ENCODE peak calls at places on chromosomes 6 and 20, in six cellular contexts. One of them, this sample, is unnamed.

GRCh38 chr20:50320005-50320909 is 129.6 kb downstream of the CEBPB start:
- DNase-seq in uterus: no peak
- DNase-seq in hepatocyte: no peak
- DNase-seq in GM12865: no peak
- DNase-seq in esophagus squamous epithelium: no peak
- DNase-seq in vagina: no peak
- DNase-seq in this sample: no peak

GRCh38 chr6:18211338-18211737 is 53.0 kb downstream of the DEK start:
- DNase-seq in uterus: no peak
- DNase-seq in hepatocyte: no peak
- DNase-seq in GM12865: peak; percentile 94
- DNase-seq in esophagus squamous epithelium: no peak
- DNase-seq in vagina: no peak
- DNase-seq in this sample: no peak

GRCh38 chr6:127554435-127555006 is 22.5 kb upstream of the C6orf58 start:
- DNase-seq in uterus: no peak
- DNase-seq in hepatocyte: peak; percentile 12
- DNase-seq in GM12865: peak; percentile 40
- DNase-seq in esophagus squamous epithelium: no peak
- DNase-seq in vagina: no peak
- DNase-seq in this sample: no peak

GRCh38 chr6:160419488-160419887 is 71.3 kb downstream of the SLC22A3 start:
- DNase-seq in uterus: no peak
- DNase-seq in hepatocyte: no peak
- DNase-seq in GM12865: no peak
- DNase-seq in esophagus squamous epithelium: no peak
- DNase-seq in vagina: no peak
- DNase-seq in this sample: no peak

GRCh38 chr6:127484207-127484858 is 25.1 kb upstream of the KIAA0408 start:
- DNase-seq in uterus: no peak
- DNase-seq in hepatocyte: no peak
- DNase-seq in GM12865: peak; percentile 52
- DNase-seq in esophagus squamous epithelium: no peak
- DNase-seq in vagina: no peak
- DNase-seq in this sample: no peak

GRCh38 chr6:1461207-1461606 is 71.8 kb downstream of the FOXF2 start:
- DNase-seq in uterus: no peak
- DNase-seq in hepatocyte: no peak
- DNase-seq in GM12865: peak; percentile 71
- DNase-seq in esophagus squamous epithelium: no peak
- DNase-seq in vagina: no peak
- DNase-seq in this sample: no peak

GRCh38 chr20:53872561-53873248 is 197.7 kb downstream of the BCAS1 start:
- DNase-seq in uterus: no peak
- DNase-seq in hepatocyte: no peak
- DNase-seq in GM12865: peak; percentile 73
- DNase-seq in esophagus squamous epithelium: no peak
- DNase-seq in vagina: no peak
- DNase-seq in this sample: no peak

GRCh38 chr6:161271343-161272019 is 2.4 kb downstream of the AGPAT4 start:
- DNase-seq in uterus: no peak
- DNase-seq in hepatocyte: peak; percentile 26
- DNase-seq in GM12865: no peak
- DNase-seq in esophagus squamous epithelium: no peak
- DNase-seq in vagina: no peak
- DNase-seq in this sample: peak; percentile 10

GRCh38 chr6:36998723-36999466 is 6.6 kb upstream of the FGD2 start:
- DNase-seq in uterus: no peak
- DNase-seq in hepatocyte: no peak
- DNase-seq in GM12865: no peak
- DNase-seq in esophagus squamous epithelium: no peak
- DNase-seq in vagina: no peak
- DNase-seq in this sample: no peak

GRCh38 chr6:11354019-11354418 is 121.6 kb upstream of the NEDD9 start:
- DNase-seq in uterus: peak; percentile 61
- DNase-seq in hepatocyte: no peak
- DNase-seq in GM12865: no peak
- DNase-seq in esophagus squamous epithelium: no peak
- DNase-seq in vagina: no peak
- DNase-seq in this sample: no peak

GRCh38 chr20:434221-434620 is 26.1 kb downstream of the RBCK1 start:
- DNase-seq in uterus: no peak
- DNase-seq in hepatocyte: no peak
- DNase-seq in GM12865: no peak
- DNase-seq in esophagus squamous epithelium: no peak
- DNase-seq in vagina: no peak
- DNase-seq in this sample: no peak

DNA sequence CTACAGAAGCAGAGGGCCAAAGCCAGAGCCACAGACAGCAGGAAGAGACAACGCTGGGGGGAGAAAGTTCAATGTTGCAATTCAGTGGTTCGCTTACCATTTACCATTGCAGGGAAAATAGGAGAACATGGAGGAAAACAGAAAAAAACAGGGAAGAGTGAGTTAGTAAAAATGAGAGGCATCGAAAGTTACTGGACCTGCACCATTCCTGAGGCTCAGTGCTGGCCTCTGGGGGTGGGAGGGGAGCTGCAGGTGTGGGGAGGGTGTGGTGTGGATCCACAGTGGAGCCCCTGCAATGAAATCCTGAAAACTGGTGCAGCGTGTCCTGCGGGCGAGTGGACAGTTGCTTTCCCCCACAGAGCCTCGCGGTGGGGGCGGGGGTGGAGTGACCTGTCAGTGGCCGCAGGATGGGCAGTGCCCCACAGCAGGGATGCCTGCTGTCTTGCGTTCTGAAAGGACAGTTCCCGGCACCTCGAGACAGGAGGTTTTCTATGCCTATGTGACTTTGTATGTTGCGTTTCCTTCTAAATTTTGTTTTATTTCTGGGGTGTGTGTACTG is 5.7 kb downstream of the TMEM181 start:
- DNase-seq in uterus: no peak
- DNase-seq in hepatocyte: no peak
- DNase-seq in GM12865: no peak
- DNase-seq in esophagus squamous epithelium: no peak
- DNase-seq in vagina: no peak
- DNase-seq in this sample: no peak
- TF ChIP-seq CTCF in uterus: no peak
- TF ChIP-seq CTCF in hepatocyte: no peak
- TF ChIP-seq CTCF in GM12865: no peak
- TF ChIP-seq CTCF in esophagus squamous epithelium: no peak
- TF ChIP-seq CTCF in vagina: no peak
- TF ChIP-seq CTCF in this sample: no peak

GRCh38 chr20:38645318-38645717 is 43.7 kb downstream of the ARHGAP40 start:
- DNase-seq in uterus: no peak
- DNase-seq in hepatocyte: no peak
- DNase-seq in GM12865: peak; percentile 32
- DNase-seq in esophagus squamous epithelium: no peak
- DNase-seq in vagina: no peak
- DNase-seq in this sample: no peak

GRCh38 chr20:38642498-38642897 is 40.9 kb downstream of the ARHGAP40 start:
- DNase-seq in uterus: no peak
- DNase-seq in hepatocyte: no peak
- DNase-seq in GM12865: no peak
- DNase-seq in esophagus squamous epithelium: no peak
- DNase-seq in vagina: no peak
- DNase-seq in this sample: no peak

GRCh38 chr20:38644588-38644987 is 43.0 kb downstream of the ARHGAP40 start:
- DNase-seq in uterus: no peak
- DNase-seq in hepatocyte: no peak
- DNase-seq in GM12865: no peak
- DNase-seq in esophagus squamous epithelium: no peak
- DNase-seq in vagina: no peak
- DNase-seq in this sample: no peak

GRCh38 chr20:38649275-38649891 is 47.8 kb downstream of the ARHGAP40 start:
- DNase-seq in uterus: no peak
- DNase-seq in hepatocyte: peak; percentile 57
- DNase-seq in GM12865: peak; percentile 28
- DNase-seq in esophagus squamous epithelium: no peak
- DNase-seq in vagina: no peak
- DNase-seq in this sample: no peak

GRCh38 chr20:38645980-38646858 is 44.6 kb downstream of the ARHGAP40 start:
- DNase-seq in uterus: peak; percentile 60
- DNase-seq in hepatocyte: peak; percentile 84
- DNase-seq in GM12865: peak; percentile 86
- DNase-seq in esophagus squamous epithelium: peak; percentile 12
- DNase-seq in vagina: no peak
- DNase-seq in this sample: peak; percentile 93
- TF ChIP-seq CTCF in uterus: peak; percentile 96
- TF ChIP-seq CTCF in hepatocyte: peak; percentile 97
- TF ChIP-seq CTCF in GM12865: peak; percentile 98
- TF ChIP-seq CTCF in esophagus squamous epithelium: peak; percentile 94
- TF ChIP-seq CTCF in vagina: peak; percentile 77
- TF ChIP-seq CTCF in this sample: peak; percentile 92

DNA sequence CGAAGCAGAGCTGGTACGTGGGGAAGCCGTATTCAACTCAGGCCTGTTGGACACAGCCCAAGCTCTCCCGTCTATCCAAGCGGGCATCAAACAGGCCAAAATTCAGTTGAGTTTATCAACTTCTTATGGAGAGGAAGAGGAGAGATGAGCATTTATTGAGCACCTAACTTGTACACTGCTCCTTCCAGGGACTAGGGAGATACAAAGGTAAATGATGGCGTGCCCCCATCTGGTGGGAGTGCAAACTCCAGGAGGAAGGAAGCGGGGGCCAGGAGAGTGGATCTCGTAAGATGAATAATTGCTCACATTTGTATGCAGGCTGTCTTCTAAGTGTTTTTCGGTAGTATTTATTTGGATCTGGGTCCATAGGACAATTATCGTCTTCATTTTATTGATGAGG is 146.6 kb downstream of the SOBP start:
- DNase-seq in uterus: no peak
- DNase-seq in hepatocyte: no peak
- DNase-seq in GM12865: no peak
- DNase-seq in esophagus squamous epithelium: no peak
- DNase-seq in vagina: no peak
- DNase-seq in this sample: no peak
- TF ChIP-seq CTCF in uterus: no peak
- TF ChIP-seq CTCF in hepatocyte: no peak
- TF ChIP-seq CTCF in GM12865: no peak
- TF ChIP-seq CTCF in esophagus squamous epithelium: no peak
- TF ChIP-seq CTCF in vagina: no peak
- TF ChIP-seq CTCF in this sample: no peak

GRCh38 chr20:34881689-34882088 is 5.3 kb downstream of the ACSS2 start:
- DNase-seq in uterus: no peak
- DNase-seq in hepatocyte: no peak
- DNase-seq in GM12865: no peak
- DNase-seq in esophagus squamous epithelium: no peak
- DNase-seq in vagina: no peak
- DNase-seq in this sample: no peak
- TF ChIP-seq CTCF in uterus: no peak
- TF ChIP-seq CTCF in hepatocyte: no peak
- TF ChIP-seq CTCF in GM12865: no peak
- TF ChIP-seq CTCF in esophagus squamous epithelium: no peak
- TF ChIP-seq CTCF in vagina: no peak
- TF ChIP-seq CTCF in this sample: no peak

GRCh38 chr20:15654208-15654649 is 919.0 kb downstream of the KIF16B start:
- DNase-seq in uterus: no peak
- DNase-seq in hepatocyte: peak; percentile 72
- DNase-seq in GM12865: peak; percentile 84
- DNase-seq in esophagus squamous epithelium: no peak
- DNase-seq in vagina: no peak
- DNase-seq in this sample: no peak
- TF ChIP-seq CTCF in uterus: peak; percentile 27
- TF ChIP-seq CTCF in hepatocyte: peak; percentile 53
- TF ChIP-seq CTCF in GM12865: peak; percentile 68
- TF ChIP-seq CTCF in esophagus squamous epithelium: peak; percentile 19
- TF ChIP-seq CTCF in vagina: no peak
- TF ChIP-seq CTCF in this sample: peak; percentile 28

GRCh38 chr20:4322499-4322898 is 307.1 kb upstream of the RNF24 start:
- DNase-seq in uterus: no peak
- DNase-seq in hepatocyte: no peak
- DNase-seq in GM12865: peak; percentile 3
- DNase-seq in esophagus squamous epithelium: no peak
- DNase-seq in vagina: no peak
- DNase-seq in this sample: peak; percentile 42
- TF ChIP-seq CTCF in uterus: no peak
- TF ChIP-seq CTCF in hepatocyte: no peak
- TF ChIP-seq CTCF in GM12865: no peak
- TF ChIP-seq CTCF in esophagus squamous epithelium: no peak
- TF ChIP-seq CTCF in vagina: no peak
- TF ChIP-seq CTCF in this sample: no peak

GRCh38 chr6:112503210-112503609 is 156.1 kb downstream of the RFPL4B start:
- DNase-seq in uterus: no peak
- DNase-seq in hepatocyte: no peak
- DNase-seq in GM12865: no peak
- DNase-seq in esophagus squamous epithelium: no peak
- DNase-seq in vagina: no peak
- DNase-seq in this sample: no peak

GRCh38 chr6:112501705-112502104 is 154.6 kb downstream of the RFPL4B start:
- DNase-seq in uterus: no peak
- DNase-seq in hepatocyte: peak; percentile 84
- DNase-seq in GM12865: no peak
- DNase-seq in esophagus squamous epithelium: no peak
- DNase-seq in vagina: no peak
- DNase-seq in this sample: no peak

DNA sequence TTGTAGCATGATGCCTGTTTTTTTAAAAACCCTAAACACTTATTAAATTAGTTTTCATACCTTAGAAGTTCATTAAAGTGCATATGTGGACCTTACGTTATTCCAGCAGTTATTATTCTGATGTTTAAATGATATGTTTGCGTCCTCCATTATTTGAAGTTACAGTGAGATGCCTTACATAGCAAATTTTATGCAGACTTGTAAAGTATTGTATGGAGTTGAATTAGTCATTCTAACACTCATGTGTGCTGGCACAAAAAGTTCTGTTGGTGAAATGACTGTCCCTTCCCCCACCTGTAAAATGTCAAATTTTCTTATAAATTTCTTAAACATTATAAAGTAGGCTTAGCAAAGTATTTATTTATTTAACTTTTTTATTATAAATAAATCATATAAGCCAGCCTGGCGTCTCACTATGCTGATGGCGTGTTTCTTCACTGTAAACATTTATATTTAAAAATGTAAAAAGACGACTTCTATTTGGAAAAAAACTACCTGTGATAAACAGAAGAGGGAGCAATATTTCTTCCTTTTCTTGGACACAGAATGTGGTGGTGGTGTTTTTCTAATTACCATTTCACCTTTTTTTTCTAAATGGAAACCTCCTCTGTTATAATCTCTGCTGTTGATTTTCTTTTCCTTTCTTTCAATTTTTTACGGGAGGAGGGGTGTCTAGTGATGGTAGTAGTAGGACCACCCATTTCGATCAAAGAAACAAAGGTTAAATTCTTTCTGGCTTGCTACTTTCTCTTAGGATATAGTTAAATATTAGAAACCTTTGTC is 155.4 kb downstream of the RFPL4B start:
- DNase-seq in uterus: no peak
- DNase-seq in hepatocyte: peak; percentile 4
- DNase-seq in GM12865: no peak
- DNase-seq in esophagus squamous epithelium: no peak
- DNase-seq in vagina: no peak
- DNase-seq in this sample: no peak
- TF ChIP-seq CTCF in uterus: no peak
- TF ChIP-seq CTCF in hepatocyte: peak; percentile 60
- TF ChIP-seq CTCF in GM12865: no peak
- TF ChIP-seq CTCF in esophagus squamous epithelium: no peak
- TF ChIP-seq CTCF in vagina: no peak
- TF ChIP-seq CTCF in this sample: peak; percentile 32